ENCODE peak calls at places on chromosomes 7 and 10, in ten cellular contexts. Z is CD4-positive, alpha-beta T cell; X is activated naive CD4-positive, alpha-beta T cell treated with anti-CD3 and anti-CD28 coated beads, Interleukin-2, amount 50 U/mL, for 16 hours; R is GM12891; L is myocyte; F is NCI-H2081; D is psoas muscle; P is lung microvascular endothelial cell; U is left lobe of liver; J is GM10248. C is an unnamed sample.
A peak's percentile ranks its signal among the peaks of the same experiment; 100 is the strongest.

GRCh38 chr10:123911866-123912265 is 20.3 kb upstream of the CPXM2 start:
- DNase-seq in U (no peak), J (no peak), X (no peak), F (no peak), R (no peak), P (no peak), Z (no peak), D (no peak), L (no peak), C (no peak)

GRCh38 chr7:72326365-72326764 is 85.8 kb downstream of the CALN1 start:
- DNase-seq in R (no peak), L (no peak), J (no peak), P (no peak), U (no peak), X (no peak), Z (no peak), D (no peak), F (no peak), C (no peak)

GRCh38 chr7:46450425-46450824 is 529.4 kb upstream of the IGFBP3 start:
- DNase-seq in D (no peak), L (no peak), X (no peak), Z (no peak), U (no peak), F (no peak), P (no peak), J (no peak), R (no peak), C (no peak)

GRCh38 chr10:22693371-22693784 is 21.0 kb downstream of the PIP4K2A start:
- DNase-seq in R (no peak), X (peak; percentile 27), F (no peak), D (no peak), P (peak; percentile 70), J (no peak), L (peak; percentile 67), Z (no peak), U (no peak), C (no peak)

GRCh38 chr10:48656241-48656921 is 28.3 kb upstream of the WDFY4 start:
- DNase-seq in U (peak; percentile 91), X (peak; percentile 86), R (peak; percentile 89), J (peak; percentile 92), D (peak; percentile 95), P (peak; percentile 95), F (peak; percentile 77), Z (peak; percentile 64), L (peak; percentile 89), C (peak; percentile 96)

GRCh38 chr10:103690281-103690680 is 165.1 kb downstream of the SH3PXD2A start:
- DNase-seq in J (no peak), P (no peak), U (no peak), L (peak; percentile 59), F (no peak), X (no peak), D (no peak), R (no peak), Z (no peak), C (no peak)

GRCh38 chr7:157468221-157469111 is 131.7 kb downstream of the DNAJB6 start:
- DNase-seq in J (no peak), Z (no peak), L (no peak), P (peak; percentile 32), R (no peak), X (no peak), D (no peak), F (no peak), U (peak; percentile 34), C (peak; percentile 74)

GRCh38 chr10:131852161-131852822 is 48.5 kb upstream of the PPP2R2D start:
- DNase-seq in R (no peak), J (no peak), L (no peak), X (no peak), Z (no peak), U (peak; percentile 33), D (peak; percentile 33), P (no peak), F (no peak), C (peak; percentile 80)